ENCODE peak calls at places on chromosomes 16 and 17, in ten cellular contexts. F is A549; K is fibroblast of lung; Y is mammary epithelial cell; O is Calu3; L is H1; P is breast epithelium; I is uterus; M is CD4-positive, alpha-beta T cell; W is nephron progenitor cell. S is an unnamed sample.

GRCh38 chr17:59771093-59771492 is 63.6 kb downstream of the VMP1 start:
- DNase-seq in L (no peak), W (no peak), Y (no peak), F (no peak), M (no peak), K (no peak), P (no peak), I (no peak), O (no peak), S (no peak)

GRCh38 chr16:56068314-56068713 is 123.0 kb upstream of the GNAO1 start:
- DNase-seq in O (no peak), M (no peak), K (no peak), Y (no peak), W (peak), F (no peak), I (no peak), P (no peak), L (no peak), S (no peak)

GRCh38 chr17:65359016-65359415 is 202.4 kb downstream of the AXIN2 start:
- DNase-seq in L (no peak), M (no peak), F (no peak), Y (peak), K (peak), I (no peak), P (no peak), W (no peak), O (peak), S (no peak)

GRCh38 chr16:57316390-57317017 is 32.0 kb upstream of the PLLP start:
- DNase-seq in O (no peak), L (peak), F (peak), P (no peak), W (no peak), M (no peak), I (peak), K (peak), Y (peak), S (no peak)

GRCh38 chr16:66479661-66480264 is 52.7 kb downstream of the BEAN1 start:
- DNase-seq in M (no peak), Y (no peak), I (no peak), O (no peak), L (no peak), F (no peak), W (no peak), P (peak), K (no peak), S (no peak)

GRCh38 chr17:59972778-59973177 is 8.2 kb upstream of the RNFT1 start:
- DNase-seq in O (no peak), I (no peak), M (no peak), L (no peak), W (no peak), K (peak), P (no peak), F (no peak), Y (no peak), S (no peak)

GRCh38 chr16:66926171-66926570 is 836 bp upstream of the RRAD start:
- DNase-seq in P (no peak), I (no peak), K (no peak), M (no peak), L (no peak), O (peak), W (no peak), Y (no peak), F (no peak), S (no peak)

GRCh38 chr16:1791943-1792812 is 1.3 kb downstream of the IGFALS start:
- DNase-seq in M (no peak), L (no peak), K (no peak), P (no peak), O (no peak), W (no peak), Y (no peak), F (no peak), I (no peak), S (peak)

GRCh38 chr17:45430738-45431530 is 1.7 kb downstream of the ARHGAP27 start:
- DNase-seq in I (no peak), W (no peak), Y (no peak), F (no peak), M (no peak), L (peak), O (peak), P (peak), K (no peak), S (no peak)

GRCh38 chr17:1713878-1714487 is 3.8 kb upstream of the TLCD2 start:
- DNase-seq in L (peak), M (no peak), O (peak), K (peak), F (peak), Y (peak), W (peak), P (no peak), I (peak), S (peak)

GRCh38 chr17:61726977-61727376 is 136.0 kb upstream of the NACA2 start:
- DNase-seq in Y (no peak), P (no peak), M (no peak), L (no peak), I (no peak), W (no peak), O (no peak), K (no peak), F (no peak), S (no peak)

GRCh38 chr17:36591434-36592315 is at the start of gene DHRS11:
- DNase-seq in Y (peak), K (peak), W (peak), P (peak), O (peak), F (peak), M (peak), I (peak), L (peak), S (peak)

GRCh38 chr17:62366191-62366590 is 14.2 kb upstream of the EFCAB3 start:
- DNase-seq in O (no peak), I (no peak), P (no peak), W (no peak), L (no peak), K (no peak), Y (no peak), M (no peak), F (no peak), S (no peak)

GRCh38 chr17:65455972-65456343 is 105.5 kb downstream of the AXIN2 start:
- DNase-seq in K (no peak), O (no peak), Y (no peak), W (peak), P (no peak), L (peak), M (peak), F (peak), I (peak), S (peak)

GRCh38 chr17:40283662-40284061 is 4.0 kb upstream of the CDC6 start:
- DNase-seq in Y (peak), O (peak), I (no peak), F (peak), W (no peak), L (no peak), P (no peak), K (peak), M (no peak), S (no peak)

GRCh38 chr16:66899945-66900688 is 18.6 kb downstream of the CDH16 start:
- DNase-seq in L (no peak), F (peak), W (peak), K (peak), I (peak), Y (peak), M (no peak), P (no peak), O (peak), S (peak)

GRCh38 chr16:49428808-49429207 is 55.2 kb downstream of the C16orf78 start:
- DNase-seq in K (no peak), F (no peak), P (no peak), W (no peak), Y (no peak), L (no peak), I (no peak), M (no peak), O (no peak), S (no peak)

GRCh38 chr16:49427771-49428170 is 54.2 kb downstream of the C16orf78 start:
- DNase-seq in M (no peak), O (no peak), P (no peak), W (no peak), F (no peak), Y (no peak), L (no peak), K (no peak), I (no peak), S (no peak)

GRCh38 chr16:49434733-49435132 is 61.1 kb downstream of the C16orf78 start:
- DNase-seq in P (no peak), O (no peak), K (no peak), M (no peak), W (no peak), L (no peak), F (no peak), I (no peak), Y (no peak), S (no peak)

GRCh38 chr16:49431040-49431439 is 57.4 kb downstream of the C16orf78 start:
- DNase-seq in O (no peak), I (no peak), P (no peak), M (no peak), K (no peak), L (no peak), F (no peak), Y (no peak), W (no peak), S (no peak)

GRCh38 chr16:49431591-49432290 is 58.1 kb downstream of the C16orf78 start:
- DNase-seq in F (no peak), I (no peak), W (no peak), O (no peak), Y (no peak), K (no peak), M (no peak), L (no peak), P (no peak), S (no peak)
- TF ChIP-seq CTCF in F (no peak), I (no peak), W (no peak), O (no peak), Y (no peak), K (no peak), M (no peak), L (peak), P (no peak), S (no peak)

DNA sequence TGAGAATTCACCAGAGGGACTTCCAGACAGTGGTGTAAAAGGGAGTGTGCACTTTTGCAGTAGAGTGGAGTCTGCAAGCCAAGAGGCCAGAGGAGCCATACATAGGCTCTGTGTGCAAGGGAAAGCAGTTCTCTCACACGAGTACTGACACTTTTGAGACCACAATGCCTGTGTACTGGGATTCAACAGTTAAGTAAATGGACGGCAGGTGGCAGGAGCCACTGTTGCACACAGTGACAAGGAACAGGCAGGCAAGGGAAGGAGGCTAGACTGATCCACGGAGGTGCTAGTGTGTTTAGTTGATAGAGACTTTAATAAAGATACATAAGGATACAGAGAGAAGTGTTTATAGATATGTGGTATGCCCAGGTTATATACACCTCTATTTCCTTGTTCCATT is 67.0 kb downstream of the MPRIP start:
- DNase-seq in L (no peak), K (no peak), P (no peak), Y (no peak), O (no peak), M (no peak), F (peak), W (no peak), I (no peak), S (no peak)
- TF ChIP-seq CTCF in L (no peak), K (peak), P (no peak), Y (no peak), O (no peak), M (no peak), F (no peak), W (no peak), I (no peak), S (no peak)

GRCh38 chr16:49489686-49490320 is 116.2 kb downstream of the C16orf78 start:
- DNase-seq in I (no peak), Y (no peak), K (no peak), F (no peak), O (no peak), P (no peak), M (no peak), W (no peak), L (no peak), S (no peak)
- TF ChIP-seq CTCF in I (no peak), Y (no peak), K (no peak), F (no peak), O (no peak), P (no peak), M (no peak), W (no peak), L (no peak), S (no peak)

DNA sequence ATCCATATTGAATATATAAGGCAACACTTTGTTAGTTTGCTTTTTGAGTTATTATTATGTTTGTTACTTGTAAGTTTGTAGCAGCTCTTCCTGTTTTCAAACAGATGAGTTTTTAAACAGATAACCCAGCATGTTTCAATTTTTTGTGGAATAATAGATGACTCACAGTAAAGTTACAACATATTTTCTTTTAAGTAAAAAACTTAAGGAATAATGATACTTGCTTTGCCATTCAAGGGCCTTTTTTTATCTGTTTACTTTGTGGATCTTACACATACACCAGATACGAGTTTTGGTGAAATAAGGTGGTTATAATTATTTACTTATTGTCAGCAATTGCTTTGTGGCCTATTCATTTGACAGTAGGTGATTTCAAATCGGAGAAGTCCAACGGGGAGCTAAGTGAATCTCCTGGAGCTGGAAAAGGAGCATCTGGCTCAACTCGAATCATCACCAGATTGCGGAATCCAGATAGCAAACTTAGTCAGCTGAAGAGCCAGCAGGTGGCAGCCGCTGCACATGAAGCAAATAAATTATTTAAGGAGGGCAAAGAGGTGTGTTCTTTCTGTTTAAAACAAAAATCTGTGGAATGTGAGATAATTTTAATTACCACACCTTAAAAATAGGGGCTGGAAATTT is 66.3 kb downstream of the BPTF start:
- DNase-seq in I (peak), P (no peak), K (peak), M (no peak), W (no peak), Y (peak), F (peak), L (no peak), O (no peak), S (no peak)
- TF ChIP-seq CTCF in I (no peak), P (no peak), K (peak), M (no peak), W (no peak), Y (peak), F (peak), L (no peak), O (no peak), S (no peak)

GRCh38 chr17:76153640-76154039 is 12.6 kb upstream of the FOXJ1 start:
- DNase-seq in W (no peak), O (no peak), Y (no peak), I (no peak), F (no peak), K (peak), L (no peak), P (peak), M (no peak), S (no peak)
- TF ChIP-seq CTCF in W (no peak), O (no peak), Y (no peak), I (no peak), F (no peak), K (peak), L (peak), P (no peak), M (no peak), S (peak)

GRCh38 chr16:46801428-46802049 is 29.4 kb downstream of the C16orf87 start:
- DNase-seq in K (no peak), O (no peak), P (no peak), I (no peak), W (no peak), F (peak), Y (no peak), L (no peak), M (no peak), S (no peak)
- TF ChIP-seq CTCF in K (peak), O (peak), P (no peak), I (peak), W (peak), F (peak), Y (peak), L (no peak), M (peak), S (peak)

GRCh38 chr16:72023962-72024361 is 15.4 kb downstream of the DHODH start:
- DNase-seq in O (no peak), K (no peak), M (no peak), Y (no peak), F (no peak), L (no peak), I (no peak), P (no peak), W (no peak), S (no peak)

GRCh38 chr16:72018470-72018869 is 9.9 kb downstream of the DHODH start:
- DNase-seq in P (no peak), I (no peak), M (no peak), O (no peak), F (no peak), Y (no peak), W (no peak), K (no peak), L (no peak), S (no peak)

GRCh38 chr16:72025404-72026114 is 17.0 kb downstream of the DHODH start:
- DNase-seq in F (no peak), K (no peak), W (no peak), M (no peak), L (no peak), Y (no peak), I (no peak), P (no peak), O (no peak), S (no peak)

GRCh38 chr16:72024862-72025382 is 16.4 kb downstream of the DHODH start:
- DNase-seq in W (no peak), K (no peak), M (no peak), F (no peak), I (no peak), Y (no peak), P (no peak), L (no peak), O (no peak), S (no peak)

DNA sequence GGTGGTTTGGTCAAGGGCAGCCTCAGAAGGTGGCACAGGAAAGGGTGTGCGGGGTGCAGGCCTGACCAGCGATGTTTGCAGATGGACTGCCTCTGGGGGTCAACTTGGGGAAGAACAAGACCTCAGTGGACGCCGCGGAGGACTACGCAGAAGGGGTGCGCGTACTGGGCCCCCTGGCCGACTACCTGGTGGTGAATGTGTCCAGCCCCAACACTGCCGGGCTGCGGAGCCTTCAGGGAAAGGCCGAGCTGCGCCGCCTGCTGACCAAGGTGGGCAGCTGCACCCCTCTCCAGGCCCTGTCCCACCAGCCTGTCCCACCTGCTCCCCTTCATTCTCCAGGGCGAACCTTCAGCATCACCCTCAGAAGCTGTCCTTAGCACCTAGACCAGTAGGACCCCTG is 12.5 kb downstream of the DHODH start:
- DNase-seq in L (peak), K (no peak), P (no peak), I (no peak), M (no peak), Y (no peak), W (peak), F (no peak), O (no peak), S (peak)
- TF ChIP-seq CTCF in L (peak), K (peak), P (no peak), I (no peak), M (no peak), Y (no peak), W (peak), F (no peak), O (no peak), S (peak)

DNA sequence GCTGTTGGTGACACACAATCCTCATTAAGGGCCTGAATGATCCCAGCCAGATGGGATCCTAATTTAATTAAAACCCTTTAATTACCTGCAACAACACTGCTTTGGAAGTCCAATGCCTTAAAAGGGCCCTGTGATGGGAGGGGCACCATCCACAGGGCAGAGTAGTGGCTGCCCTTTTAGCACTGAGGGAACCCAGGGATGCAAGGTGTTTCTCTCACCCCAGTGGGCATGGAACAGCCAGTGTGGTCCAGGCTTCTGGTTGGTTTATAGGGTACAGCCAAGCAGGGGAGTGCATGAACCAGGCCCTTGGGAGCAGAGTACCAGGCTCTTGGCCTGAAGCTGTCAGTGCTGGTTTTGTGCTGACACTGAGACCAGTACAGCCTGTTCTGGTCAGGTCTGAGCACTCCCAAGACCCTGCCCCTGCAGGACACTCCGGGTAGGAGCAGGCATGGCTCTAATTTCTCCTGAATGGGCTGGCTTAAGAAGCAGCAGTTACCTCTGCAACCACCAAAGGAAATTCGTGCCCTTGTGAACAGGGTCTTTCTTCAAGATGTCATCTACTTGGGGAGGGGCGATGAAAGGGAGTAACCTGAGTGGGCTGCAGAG is 9.9 kb downstream of the NXPH3 start:
- DNase-seq in M (no peak), P (no peak), K (no peak), W (no peak), Y (no peak), L (no peak), O (peak), F (peak), I (no peak), S (peak)
- TF ChIP-seq CTCF in M (no peak), P (no peak), K (peak), W (peak), Y (peak), L (peak), O (peak), F (no peak), I (no peak), S (peak)

S was measured in endothelial cell.